ENCODE peak calls at places on chromosomes 13 and 19, in ten cellular contexts. One of them, this sample, is unnamed.

GRCh38 chr13:29743229-29743786 is 107.1 kb downstream of the UBL3 start:
- DNase-seq in CD4-positive, alpha-beta T cell: no peak
- DNase-seq in KBM-7: no peak
- DNase-seq in NCI-H510A treated with DMSO at 0.1 percent for 48 hours: no peak
- DNase-seq in ACHN: no peak
- DNase-seq in NCI-H460: no peak
- DNase-seq in PC-3: no peak
- DNase-seq in stimulated activated CD8-positive, alpha-beta memory T cell treated with anti-CD3 and anti-CD28 coated beads, Interleukin-4, amount 100 ng/mL, for 1 hour: no peak
- DNase-seq in COR-L47: no peak
- DNase-seq in activated naive CD8-positive, alpha-beta T cell treated with anti-CD3 and anti-CD28 coated beads, Interleukin-2, amount 50 U/mL, for 16 hours: no peak
- DNase-seq in this sample: no peak

GRCh38 chr19:3279306-3279705 is 54.8 kb downstream of the CELF5 start:
- DNase-seq in COR-L47: no peak
- DNase-seq in stimulated activated CD8-positive, alpha-beta memory T cell treated with anti-CD3 and anti-CD28 coated beads, Interleukin-4, amount 100 ng/mL, for 1 hour: no peak
- DNase-seq in NCI-H510A treated with DMSO at 0.1 percent for 48 hours: no peak
- DNase-seq in CD4-positive, alpha-beta T cell: no peak
- DNase-seq in NCI-H460: no peak
- DNase-seq in activated naive CD8-positive, alpha-beta T cell treated with anti-CD3 and anti-CD28 coated beads, Interleukin-2, amount 50 U/mL, for 16 hours: no peak
- DNase-seq in PC-3: no peak
- DNase-seq in ACHN: no peak
- DNase-seq in KBM-7: no peak
- DNase-seq in this sample: no peak

GRCh38 chr13:111924676-111925075 is 142.3 kb upstream of the SOX1 start:
- DNase-seq in KBM-7: no peak
- DNase-seq in PC-3: no peak
- DNase-seq in ACHN: no peak
- DNase-seq in activated naive CD8-positive, alpha-beta T cell treated with anti-CD3 and anti-CD28 coated beads, Interleukin-2, amount 50 U/mL, for 16 hours: no peak
- DNase-seq in NCI-H510A treated with DMSO at 0.1 percent for 48 hours: no peak
- DNase-seq in NCI-H460: no peak
- DNase-seq in stimulated activated CD8-positive, alpha-beta memory T cell treated with anti-CD3 and anti-CD28 coated beads, Interleukin-4, amount 100 ng/mL, for 1 hour: no peak
- DNase-seq in CD4-positive, alpha-beta T cell: no peak
- DNase-seq in COR-L47: no peak
- DNase-seq in this sample: no peak

GRCh38 chr19:47075179-47075811 is 26.9 kb upstream of the TMEM160 start:
- DNase-seq in PC-3: no peak
- DNase-seq in NCI-H510A treated with DMSO at 0.1 percent for 48 hours: no peak
- DNase-seq in CD4-positive, alpha-beta T cell: no peak
- DNase-seq in ACHN: no peak
- DNase-seq in stimulated activated CD8-positive, alpha-beta memory T cell treated with anti-CD3 and anti-CD28 coated beads, Interleukin-4, amount 100 ng/mL, for 1 hour: no peak
- DNase-seq in NCI-H460: no peak
- DNase-seq in KBM-7: no peak
- DNase-seq in COR-L47: no peak
- DNase-seq in activated naive CD8-positive, alpha-beta T cell treated with anti-CD3 and anti-CD28 coated beads, Interleukin-2, amount 50 U/mL, for 16 hours: no peak
- DNase-seq in this sample: no peak

GRCh38 chr13:87999791-88000190 is 328.6 kb downstream of the SLITRK5 start:
- DNase-seq in PC-3: no peak
- DNase-seq in CD4-positive, alpha-beta T cell: no peak
- DNase-seq in NCI-H510A treated with DMSO at 0.1 percent for 48 hours: no peak
- DNase-seq in KBM-7: no peak
- DNase-seq in ACHN: peak
- DNase-seq in activated naive CD8-positive, alpha-beta T cell treated with anti-CD3 and anti-CD28 coated beads, Interleukin-2, amount 50 U/mL, for 16 hours: no peak
- DNase-seq in stimulated activated CD8-positive, alpha-beta memory T cell treated with anti-CD3 and anti-CD28 coated beads, Interleukin-4, amount 100 ng/mL, for 1 hour: no peak
- DNase-seq in NCI-H460: no peak
- DNase-seq in COR-L47: no peak
- DNase-seq in this sample: no peak

GRCh38 chr13:49759503-49759902 is 33.0 kb downstream of the KPNA3 start:
- DNase-seq in NCI-H510A treated with DMSO at 0.1 percent for 48 hours: no peak
- DNase-seq in NCI-H460: no peak
- DNase-seq in activated naive CD8-positive, alpha-beta T cell treated with anti-CD3 and anti-CD28 coated beads, Interleukin-2, amount 50 U/mL, for 16 hours: no peak
- DNase-seq in CD4-positive, alpha-beta T cell: no peak
- DNase-seq in stimulated activated CD8-positive, alpha-beta memory T cell treated with anti-CD3 and anti-CD28 coated beads, Interleukin-4, amount 100 ng/mL, for 1 hour: no peak
- DNase-seq in KBM-7: peak
- DNase-seq in PC-3: no peak
- DNase-seq in ACHN: no peak
- DNase-seq in COR-L47: no peak
- DNase-seq in this sample: no peak

GRCh38 chr13:113209336-113209879 is at the start of gene CUL4A:
- DNase-seq in stimulated activated CD8-positive, alpha-beta memory T cell treated with anti-CD3 and anti-CD28 coated beads, Interleukin-4, amount 100 ng/mL, for 1 hour: no peak
- DNase-seq in ACHN: peak
- DNase-seq in COR-L47: peak
- DNase-seq in NCI-H510A treated with DMSO at 0.1 percent for 48 hours: peak
- DNase-seq in NCI-H460: peak
- DNase-seq in PC-3: peak
- DNase-seq in KBM-7: no peak
- DNase-seq in activated naive CD8-positive, alpha-beta T cell treated with anti-CD3 and anti-CD28 coated beads, Interleukin-2, amount 50 U/mL, for 16 hours: peak
- DNase-seq in CD4-positive, alpha-beta T cell: peak
- DNase-seq in this sample: peak

GRCh38 chr13:47085346-47085745 is 188.5 kb upstream of the HTR2A start:
- DNase-seq in NCI-H460: no peak
- DNase-seq in activated naive CD8-positive, alpha-beta T cell treated with anti-CD3 and anti-CD28 coated beads, Interleukin-2, amount 50 U/mL, for 16 hours: no peak
- DNase-seq in NCI-H510A treated with DMSO at 0.1 percent for 48 hours: no peak
- DNase-seq in stimulated activated CD8-positive, alpha-beta memory T cell treated with anti-CD3 and anti-CD28 coated beads, Interleukin-4, amount 100 ng/mL, for 1 hour: no peak
- DNase-seq in CD4-positive, alpha-beta T cell: no peak
- DNase-seq in COR-L47: no peak
- DNase-seq in KBM-7: no peak
- DNase-seq in ACHN: no peak
- DNase-seq in PC-3: peak
- DNase-seq in this sample: no peak

GRCh38 chr13:48094404-48094780 is 512 bp downstream of the MED4 start:
- DNase-seq in PC-3: no peak
- DNase-seq in activated naive CD8-positive, alpha-beta T cell treated with anti-CD3 and anti-CD28 coated beads, Interleukin-2, amount 50 U/mL, for 16 hours: no peak
- DNase-seq in ACHN: peak
- DNase-seq in NCI-H460: no peak
- DNase-seq in KBM-7: no peak
- DNase-seq in COR-L47: no peak
- DNase-seq in NCI-H510A treated with DMSO at 0.1 percent for 48 hours: no peak
- DNase-seq in stimulated activated CD8-positive, alpha-beta memory T cell treated with anti-CD3 and anti-CD28 coated beads, Interleukin-4, amount 100 ng/mL, for 1 hour: no peak
- DNase-seq in CD4-positive, alpha-beta T cell: no peak
- DNase-seq in this sample: no peak

GRCh38 chr13:37868691-37869505 is 674 bp downstream of the TRPC4 start:
- DNase-seq in stimulated activated CD8-positive, alpha-beta memory T cell treated with anti-CD3 and anti-CD28 coated beads, Interleukin-4, amount 100 ng/mL, for 1 hour: no peak
- DNase-seq in ACHN: peak
- DNase-seq in NCI-H460: no peak
- DNase-seq in COR-L47: no peak
- DNase-seq in NCI-H510A treated with DMSO at 0.1 percent for 48 hours: no peak
- DNase-seq in PC-3: no peak
- DNase-seq in KBM-7: no peak
- DNase-seq in activated naive CD8-positive, alpha-beta T cell treated with anti-CD3 and anti-CD28 coated beads, Interleukin-2, amount 50 U/mL, for 16 hours: no peak
- DNase-seq in CD4-positive, alpha-beta T cell: no peak
- DNase-seq in this sample: no peak

GRCh38 chr13:41111454-41111853 is 21.1 kb downstream of the KBTBD6 start:
- DNase-seq in activated naive CD8-positive, alpha-beta T cell treated with anti-CD3 and anti-CD28 coated beads, Interleukin-2, amount 50 U/mL, for 16 hours: no peak
- DNase-seq in KBM-7: no peak
- DNase-seq in CD4-positive, alpha-beta T cell: no peak
- DNase-seq in COR-L47: no peak
- DNase-seq in ACHN: no peak
- DNase-seq in PC-3: no peak
- DNase-seq in NCI-H510A treated with DMSO at 0.1 percent for 48 hours: no peak
- DNase-seq in NCI-H460: no peak
- DNase-seq in stimulated activated CD8-positive, alpha-beta memory T cell treated with anti-CD3 and anti-CD28 coated beads, Interleukin-4, amount 100 ng/mL, for 1 hour: no peak
- DNase-seq in this sample: no peak

GRCh38 chr19:38362076-38362945 is 12.1 kb upstream of the PSMD8 start:
- DNase-seq in KBM-7: peak
- DNase-seq in CD4-positive, alpha-beta T cell: peak
- DNase-seq in ACHN: peak
- DNase-seq in NCI-H510A treated with DMSO at 0.1 percent for 48 hours: peak
- DNase-seq in NCI-H460: peak
- DNase-seq in activated naive CD8-positive, alpha-beta T cell treated with anti-CD3 and anti-CD28 coated beads, Interleukin-2, amount 50 U/mL, for 16 hours: peak
- DNase-seq in stimulated activated CD8-positive, alpha-beta memory T cell treated with anti-CD3 and anti-CD28 coated beads, Interleukin-4, amount 100 ng/mL, for 1 hour: peak
- DNase-seq in PC-3: peak
- DNase-seq in COR-L47: peak
- DNase-seq in this sample: peak

GRCh38 chr13:99522288-99522687 is 21.0 kb downstream of the TM9SF2 start:
- DNase-seq in NCI-H460: no peak
- DNase-seq in activated naive CD8-positive, alpha-beta T cell treated with anti-CD3 and anti-CD28 coated beads, Interleukin-2, amount 50 U/mL, for 16 hours: no peak
- DNase-seq in KBM-7: no peak
- DNase-seq in CD4-positive, alpha-beta T cell: no peak
- DNase-seq in ACHN: no peak
- DNase-seq in NCI-H510A treated with DMSO at 0.1 percent for 48 hours: no peak
- DNase-seq in PC-3: no peak
- DNase-seq in stimulated activated CD8-positive, alpha-beta memory T cell treated with anti-CD3 and anti-CD28 coated beads, Interleukin-4, amount 100 ng/mL, for 1 hour: no peak
- DNase-seq in COR-L47: no peak
- DNase-seq in this sample: no peak

GRCh38 chr13:88068975-88069374 is 397.8 kb downstream of the SLITRK5 start:
- DNase-seq in CD4-positive, alpha-beta T cell: no peak
- DNase-seq in stimulated activated CD8-positive, alpha-beta memory T cell treated with anti-CD3 and anti-CD28 coated beads, Interleukin-4, amount 100 ng/mL, for 1 hour: no peak
- DNase-seq in PC-3: peak
- DNase-seq in COR-L47: no peak
- DNase-seq in KBM-7: peak
- DNase-seq in NCI-H510A treated with DMSO at 0.1 percent for 48 hours: no peak
- DNase-seq in activated naive CD8-positive, alpha-beta T cell treated with anti-CD3 and anti-CD28 coated beads, Interleukin-2, amount 50 U/mL, for 16 hours: no peak
- DNase-seq in ACHN: no peak
- DNase-seq in NCI-H460: no peak
- DNase-seq in this sample: no peak

GRCh38 chr19:3699071-3699740 is 1.1 kb downstream of the PIP5K1C start:
- DNase-seq in NCI-H510A treated with DMSO at 0.1 percent for 48 hours: no peak
- DNase-seq in CD4-positive, alpha-beta T cell: no peak
- DNase-seq in activated naive CD8-positive, alpha-beta T cell treated with anti-CD3 and anti-CD28 coated beads, Interleukin-2, amount 50 U/mL, for 16 hours: no peak
- DNase-seq in COR-L47: no peak
- DNase-seq in stimulated activated CD8-positive, alpha-beta memory T cell treated with anti-CD3 and anti-CD28 coated beads, Interleukin-4, amount 100 ng/mL, for 1 hour: no peak
- DNase-seq in KBM-7: peak
- DNase-seq in ACHN: no peak
- DNase-seq in NCI-H460: no peak
- DNase-seq in PC-3: peak
- DNase-seq in this sample: no peak

GRCh38 chr19:48455908-48456562 is 661 bp downstream of the KCNJ14 start:
- DNase-seq in CD4-positive, alpha-beta T cell: no peak
- DNase-seq in NCI-H510A treated with DMSO at 0.1 percent for 48 hours: no peak
- DNase-seq in PC-3: no peak
- DNase-seq in ACHN: no peak
- DNase-seq in activated naive CD8-positive, alpha-beta T cell treated with anti-CD3 and anti-CD28 coated beads, Interleukin-2, amount 50 U/mL, for 16 hours: no peak
- DNase-seq in COR-L47: no peak
- DNase-seq in stimulated activated CD8-positive, alpha-beta memory T cell treated with anti-CD3 and anti-CD28 coated beads, Interleukin-4, amount 100 ng/mL, for 1 hour: no peak
- DNase-seq in KBM-7: no peak
- DNase-seq in NCI-H460: no peak
- DNase-seq in this sample: no peak

GRCh38 chr13:102799544-102800144 is 725 bp downstream of the BIVM start:
- DNase-seq in activated naive CD8-positive, alpha-beta T cell treated with anti-CD3 and anti-CD28 coated beads, Interleukin-2, amount 50 U/mL, for 16 hours: no peak
- DNase-seq in CD4-positive, alpha-beta T cell: peak
- DNase-seq in NCI-H510A treated with DMSO at 0.1 percent for 48 hours: no peak
- DNase-seq in NCI-H460: no peak
- DNase-seq in stimulated activated CD8-positive, alpha-beta memory T cell treated with anti-CD3 and anti-CD28 coated beads, Interleukin-4, amount 100 ng/mL, for 1 hour: no peak
- DNase-seq in COR-L47: peak
- DNase-seq in ACHN: no peak
- DNase-seq in PC-3: no peak
- DNase-seq in KBM-7: no peak
- DNase-seq in this sample: peak

GRCh38 chr19:8610041-8610927 is at the start of gene ADAMTS10:
- DNase-seq in CD4-positive, alpha-beta T cell: peak
- DNase-seq in NCI-H460: no peak
- DNase-seq in COR-L47: no peak
- DNase-seq in stimulated activated CD8-positive, alpha-beta memory T cell treated with anti-CD3 and anti-CD28 coated beads, Interleukin-4, amount 100 ng/mL, for 1 hour: no peak
- DNase-seq in activated naive CD8-positive, alpha-beta T cell treated with anti-CD3 and anti-CD28 coated beads, Interleukin-2, amount 50 U/mL, for 16 hours: no peak
- DNase-seq in ACHN: no peak
- DNase-seq in PC-3: no peak
- DNase-seq in KBM-7: peak
- DNase-seq in NCI-H510A treated with DMSO at 0.1 percent for 48 hours: no peak
- DNase-seq in this sample: no peak

GRCh38 chr13:64959276-64959675 is 2270.9 kb downstream of the PCDH9 start:
- DNase-seq in NCI-H460: no peak
- DNase-seq in activated naive CD8-positive, alpha-beta T cell treated with anti-CD3 and anti-CD28 coated beads, Interleukin-2, amount 50 U/mL, for 16 hours: no peak
- DNase-seq in COR-L47: no peak
- DNase-seq in NCI-H510A treated with DMSO at 0.1 percent for 48 hours: no peak
- DNase-seq in CD4-positive, alpha-beta T cell: no peak
- DNase-seq in KBM-7: no peak
- DNase-seq in PC-3: no peak
- DNase-seq in ACHN: no peak
- DNase-seq in stimulated activated CD8-positive, alpha-beta memory T cell treated with anti-CD3 and anti-CD28 coated beads, Interleukin-4, amount 100 ng/mL, for 1 hour: no peak
- DNase-seq in this sample: no peak

GRCh38 chr19:827710-828321 is at the start of gene AZU1:
- DNase-seq in CD4-positive, alpha-beta T cell: no peak
- DNase-seq in COR-L47: no peak
- DNase-seq in NCI-H510A treated with DMSO at 0.1 percent for 48 hours: no peak
- DNase-seq in activated naive CD8-positive, alpha-beta T cell treated with anti-CD3 and anti-CD28 coated beads, Interleukin-2, amount 50 U/mL, for 16 hours: no peak
- DNase-seq in stimulated activated CD8-positive, alpha-beta memory T cell treated with anti-CD3 and anti-CD28 coated beads, Interleukin-4, amount 100 ng/mL, for 1 hour: no peak
- DNase-seq in KBM-7: peak
- DNase-seq in ACHN: no peak
- DNase-seq in PC-3: no peak
- DNase-seq in NCI-H460: no peak
- DNase-seq in this sample: no peak

GRCh38 chr13:44379885-44380284 is 6.3 kb downstream of the SERP2 start:
- DNase-seq in CD4-positive, alpha-beta T cell: no peak
- DNase-seq in PC-3: no peak
- DNase-seq in COR-L47: no peak
- DNase-seq in activated naive CD8-positive, alpha-beta T cell treated with anti-CD3 and anti-CD28 coated beads, Interleukin-2, amount 50 U/mL, for 16 hours: no peak
- DNase-seq in ACHN: no peak
- DNase-seq in KBM-7: no peak
- DNase-seq in NCI-H460: no peak
- DNase-seq in NCI-H510A treated with DMSO at 0.1 percent for 48 hours: no peak
- DNase-seq in stimulated activated CD8-positive, alpha-beta memory T cell treated with anti-CD3 and anti-CD28 coated beads, Interleukin-4, amount 100 ng/mL, for 1 hour: no peak
- DNase-seq in this sample: no peak

GRCh38 chr19:51338563-51339312 is 3.2 kb downstream of the VSIG10L start:
- DNase-seq in PC-3: peak
- DNase-seq in COR-L47: peak
- DNase-seq in NCI-H510A treated with DMSO at 0.1 percent for 48 hours: no peak
- DNase-seq in CD4-positive, alpha-beta T cell: peak
- DNase-seq in ACHN: peak
- DNase-seq in KBM-7: peak
- DNase-seq in NCI-H460: peak
- DNase-seq in activated naive CD8-positive, alpha-beta T cell treated with anti-CD3 and anti-CD28 coated beads, Interleukin-2, amount 50 U/mL, for 16 hours: peak
- DNase-seq in stimulated activated CD8-positive, alpha-beta memory T cell treated with anti-CD3 and anti-CD28 coated beads, Interleukin-4, amount 100 ng/mL, for 1 hour: peak
- DNase-seq in this sample: peak

GRCh38 chr19:28990522-28990921 is 222.4 kb downstream of the UQCRFS1 start:
- DNase-seq in activated naive CD8-positive, alpha-beta T cell treated with anti-CD3 and anti-CD28 coated beads, Interleukin-2, amount 50 U/mL, for 16 hours: no peak
- DNase-seq in stimulated activated CD8-positive, alpha-beta memory T cell treated with anti-CD3 and anti-CD28 coated beads, Interleukin-4, amount 100 ng/mL, for 1 hour: no peak
- DNase-seq in PC-3: no peak
- DNase-seq in NCI-H510A treated with DMSO at 0.1 percent for 48 hours: no peak
- DNase-seq in NCI-H460: no peak
- DNase-seq in CD4-positive, alpha-beta T cell: no peak
- DNase-seq in COR-L47: no peak
- DNase-seq in KBM-7: no peak
- DNase-seq in ACHN: no peak
- DNase-seq in this sample: no peak

GRCh38 chr13:33490461-33491327 is 205.1 kb upstream of the STARD13 start:
- DNase-seq in KBM-7: no peak
- DNase-seq in NCI-H460: no peak
- DNase-seq in CD4-positive, alpha-beta T cell: no peak
- DNase-seq in PC-3: no peak
- DNase-seq in NCI-H510A treated with DMSO at 0.1 percent for 48 hours: no peak
- DNase-seq in COR-L47: no peak
- DNase-seq in stimulated activated CD8-positive, alpha-beta memory T cell treated with anti-CD3 and anti-CD28 coated beads, Interleukin-4, amount 100 ng/mL, for 1 hour: no peak
- DNase-seq in ACHN: no peak
- DNase-seq in activated naive CD8-positive, alpha-beta T cell treated with anti-CD3 and anti-CD28 coated beads, Interleukin-2, amount 50 U/mL, for 16 hours: no peak
- DNase-seq in this sample: no peak

GRCh38 chr19:18763674-18764590 is 27.2 kb downstream of the COMP start:
- DNase-seq in NCI-H510A treated with DMSO at 0.1 percent for 48 hours: peak
- DNase-seq in COR-L47: no peak
- DNase-seq in activated naive CD8-positive, alpha-beta T cell treated with anti-CD3 and anti-CD28 coated beads, Interleukin-2, amount 50 U/mL, for 16 hours: no peak
- DNase-seq in stimulated activated CD8-positive, alpha-beta memory T cell treated with anti-CD3 and anti-CD28 coated beads, Interleukin-4, amount 100 ng/mL, for 1 hour: no peak
- DNase-seq in CD4-positive, alpha-beta T cell: no peak
- DNase-seq in PC-3: peak
- DNase-seq in KBM-7: no peak
- DNase-seq in ACHN: peak
- DNase-seq in NCI-H460: no peak
- DNase-seq in this sample: no peak

GRCh38 chr13:27783111-27783510 is 9.2 kb upstream of the GSX1 start:
- DNase-seq in NCI-H460: no peak
- DNase-seq in NCI-H510A treated with DMSO at 0.1 percent for 48 hours: no peak
- DNase-seq in ACHN: peak
- DNase-seq in stimulated activated CD8-positive, alpha-beta memory T cell treated with anti-CD3 and anti-CD28 coated beads, Interleukin-4, amount 100 ng/mL, for 1 hour: no peak
- DNase-seq in KBM-7: no peak
- DNase-seq in CD4-positive, alpha-beta T cell: no peak
- DNase-seq in PC-3: peak
- DNase-seq in activated naive CD8-positive, alpha-beta T cell treated with anti-CD3 and anti-CD28 coated beads, Interleukin-2, amount 50 U/mL, for 16 hours: no peak
- DNase-seq in COR-L47: no peak
- DNase-seq in this sample: no peak

This sample was measured in A549.